ENCODE peak calls at places on chromosomes 16 and 17, in ten cellular contexts. H is Caco-2; Z is stimulated activated CD4-positive, alpha-beta T cell treated with anti-CD3 and anti-CD28 coated beads, Interleukin-1b, Interleukin-23, amount 100 ng/mL, for 1 hour; T is lower lobe of right lung; A is heart right ventricle; Q is GM10248; S is fibroblast of mammary gland; X is endothelial cell; B is SW 1271; L is naive B cell. Y is an unnamed sample.

GRCh38 chr16:70512456-70512855 is 10.9 kb downstream of the COG4 start:
- DNase-seq in H (no peak), Z (no peak), T (no peak), A (no peak), Q (no peak), S (peak; percentile 85), X (no peak), B (no peak), L (no peak), Y (no peak)

GRCh38 chr17:76735006-76735405 is 2.1 kb downstream of the SRSF2 start:
- DNase-seq in H (no peak), Z (no peak), T (no peak), A (no peak), Q (no peak), S (peak; percentile 45), X (no peak), B (peak; percentile 49), L (peak; percentile 28), Y (no peak)

GRCh38 chr16:50565428-50565827 is 17.2 kb downstream of the NKD1 start:
- DNase-seq in H (no peak), Z (no peak), T (no peak), A (no peak), Q (no peak), S (no peak), X (no peak), B (no peak), L (no peak), Y (no peak)

GRCh38 chr17:50129303-50129945 is 536 bp downstream of the SAMD14 start:
- DNase-seq in H (peak; percentile 69), Z (no peak), T (no peak), A (no peak), Q (peak; percentile 56), S (no peak), X (peak; percentile 51), B (no peak), L (no peak), Y (no peak)

GRCh38 chr16:81973737-81974136 is 37.5 kb downstream of the SDR42E1 start:
- DNase-seq in H (no peak), Z (no peak), T (no peak), A (no peak), Q (no peak), S (no peak), X (no peak), B (no peak), L (no peak), Y (no peak)

GRCh38 chr16:69936751-69937211 is 14.4 kb upstream of the CLEC18A start:
- DNase-seq in H (no peak), Z (no peak), T (peak; percentile 32), A (no peak), Q (no peak), S (no peak), X (no peak), B (no peak), L (no peak), Y (no peak)

GRCh38 chr17:34435182-34435928 is 72.3 kb upstream of the CCL1 start:
- DNase-seq in H (no peak), Z (no peak), T (no peak), A (no peak), Q (no peak), S (no peak), X (no peak), B (no peak), L (no peak), Y (no peak)

GRCh38 chr16:17362191-17362590 is 108.6 kb downstream of the XYLT1 start:
- DNase-seq in H (no peak), Z (no peak), T (no peak), A (no peak), Q (no peak), S (no peak), X (no peak), B (no peak), L (peak; percentile 50), Y (no peak)

GRCh38 chr16:66798162-66798561 is 3.2 kb downstream of the TERB1 start:
- DNase-seq in H (no peak), Z (no peak), T (no peak), A (no peak), Q (no peak), S (peak; percentile 11), X (no peak), B (no peak), L (no peak), Y (no peak)

GRCh38 chr17:37478187-37478586 is 11.5 kb upstream of the DUSP14 start:
- DNase-seq in H (no peak), Z (no peak), T (no peak), A (peak; percentile 36), Q (no peak), S (peak; percentile 89), X (no peak), B (no peak), L (no peak), Y (no peak)

GRCh38 chr17:39763046-39763800 is 25.5 kb downstream of the GRB7 start:
- DNase-seq in H (no peak), Z (no peak), T (no peak), A (no peak), Q (no peak), S (no peak), X (no peak), B (no peak), L (no peak), Y (no peak)

GRCh38 chr17:80678621-80679020 is 134.0 kb downstream of the RPTOR start:
- DNase-seq in H (peak; percentile 24), Z (no peak), T (no peak), A (no peak), Q (no peak), S (peak; percentile 44), X (no peak), B (no peak), L (no peak), Y (no peak)

GRCh38 chr17:3335876-3336275 is 37.7 kb upstream of the OR3A1 start:
- DNase-seq in H (peak; percentile 22), Z (no peak), T (no peak), A (no peak), Q (no peak), S (no peak), X (no peak), B (peak; percentile 4), L (no peak), Y (no peak)

GRCh38 chr17:29588561-29589411 is 662 bp downstream of the GIT1 start:
- DNase-seq in H (peak; percentile 46), Z (no peak), T (peak; percentile 67), A (peak; percentile 31), Q (peak; percentile 37), S (no peak), X (peak; percentile 51), B (no peak), L (peak; percentile 56), Y (no peak)

GRCh38 chr16:53985865-53986264 is 281.9 kb downstream of the FTO start:
- DNase-seq in H (peak; percentile 13), Z (no peak), T (no peak), A (no peak), Q (no peak), S (no peak), X (no peak), B (no peak), L (no peak), Y (no peak)

GRCh38 chr17:36755586-36755985 is 154.2 kb downstream of the MRM1 start:
- DNase-seq in H (peak; percentile 46), Z (peak; percentile 13), T (peak; percentile 51), A (no peak), Q (peak; percentile 39), S (peak; percentile 4), X (peak; percentile 34), B (no peak), L (no peak), Y (no peak)

GRCh38 chr17:48729335-48730239 is 1.0 kb upstream of the HOXB13 start:
- DNase-seq in H (no peak), Z (no peak), T (no peak), A (no peak), Q (no peak), S (no peak), X (no peak), B (no peak), L (no peak), Y (no peak)

GRCh38 chr17:82836823-82837357 is 2.9 kb downstream of the ZNF750 start:
- DNase-seq in H (no peak), Z (no peak), T (peak; percentile 23), A (no peak), Q (no peak), S (peak; percentile 71), X (no peak), B (no peak), L (no peak), Y (no peak)

GRCh38 chr17:10357768-10358167 is 15.0 kb downstream of the MYH13 start:
- DNase-seq in H (peak; percentile 27), Z (no peak), T (no peak), A (no peak), Q (peak; percentile 50), S (no peak), X (peak; percentile 32), B (no peak), L (peak; percentile 18), Y (no peak)

GRCh38 chr16:80986557-80986956 is 20.1 kb downstream of the CMC2 start:
- DNase-seq in H (no peak), Z (no peak), T (no peak), A (no peak), Q (no peak), S (no peak), X (no peak), B (no peak), L (no peak), Y (no peak)

GRCh38 chr16:26983426-26983825 is 83.3 kb upstream of the C16orf82 start:
- DNase-seq in H (no peak), Z (no peak), T (no peak), A (no peak), Q (no peak), S (peak; percentile 85), X (no peak), B (no peak), L (no peak), Y (no peak)

GRCh38 chr17:83127431-83128160 is 48.2 kb downstream of the METRNL start:
- DNase-seq in H (no peak), Z (no peak), T (peak; percentile 34), A (no peak), Q (no peak), S (no peak), X (no peak), B (no peak), L (no peak), Y (no peak)

GRCh38 chr16:7482596-7483290 is 150.1 kb downstream of the RBFOX1 start:
- DNase-seq in H (no peak), Z (no peak), T (no peak), A (no peak), Q (no peak), S (no peak), X (no peak), B (no peak), L (no peak), Y (no peak)

GRCh38 chr16:70548936-70549335 is 25.3 kb downstream of the SF3B3 start:
- DNase-seq in H (no peak), Z (no peak), T (no peak), A (no peak), Q (no peak), S (no peak), X (no peak), B (no peak), L (no peak), Y (no peak)

GRCh38 chr17:59901604-59902003 is 8.7 kb downstream of the RPS6KB1 start:
- DNase-seq in H (no peak), Z (no peak), T (no peak), A (no peak), Q (no peak), S (no peak), X (no peak), B (no peak), L (no peak), Y (no peak)

GRCh38 chr16:48444574-48444973 is 59.4 kb upstream of the SIAH1 start:
- DNase-seq in H (no peak), Z (no peak), T (no peak), A (peak; percentile 31), Q (no peak), S (peak; percentile 97), X (no peak), B (peak; percentile 61), L (no peak), Y (no peak)

GRCh38 chr16:79899316-79900110 is 299.0 kb upstream of the MAF start:
- DNase-seq in H (no peak), Z (no peak), T (no peak), A (no peak), Q (no peak), S (no peak), X (no peak), B (no peak), L (no peak), Y (no peak)

GRCh38 chr17:1270210-1271019 is at the start of gene BHLHA9:
- DNase-seq in H (no peak), Z (no peak), T (no peak), A (no peak), Q (no peak), S (no peak), X (no peak), B (no peak), L (no peak), Y (no peak)